ENCODE peak calls at places on chromosomes 2 and 18, in six cellular contexts. E is globus pallidus; C is NCI-H1092; V is Right ventricle myocardium superior; R is activated CD8-positive, alpha-beta memory T cell treated with anti-CD3 and anti-CD28 coated beads, Interleukin-2, amount 50 U/mL, for 4 hours; X is RCC 7860. N is an unnamed sample.

GRCh38 chr2:1789610-1790009 is 45.3 kb upstream of the PXDN start:
- DNase-seq in R (no peak), V (no peak), C (no peak), X (no peak), E (no peak), N (no peak)

GRCh38 chr2:46326231-46326980 is 29.2 kb downstream of the EPAS1 start:
- DNase-seq in R (no peak), E (no peak), X (no peak), C (no peak), V (no peak), N (no peak)

GRCh38 chr2:126752876-126753275 is 96.9 kb downstream of the GYPC start:
- DNase-seq in C (no peak), V (no peak), R (no peak), E (no peak), X (no peak), N (no peak)

GRCh38 chr2:18719978-18720775 is 130.8 kb upstream of the NT5C1B start:
- DNase-seq in V (no peak), C (no peak), R (no peak), E (no peak), X (peak; percentile 38), N (no peak)

GRCh38 chr2:44291281-44292248 is 16.3 kb downstream of the SLC3A1 start:
- DNase-seq in X (peak; percentile 99), R (no peak), C (peak; percentile 39), V (no peak), E (peak; percentile 88), N (peak; percentile 45)

GRCh38 chr2:150491943-150492342 is 4.5 kb upstream of the RND3 start:
- DNase-seq in V (no peak), R (no peak), C (no peak), X (no peak), E (no peak), N (no peak)

GRCh38 chr2:204984421-204984925 is 439.2 kb downstream of the PARD3B start:
- DNase-seq in C (no peak), E (no peak), R (no peak), X (no peak), V (no peak), N (no peak)

GRCh38 chr2:17813742-17814458 is 2.4 kb upstream of the MSGN1 start:
- DNase-seq in X (no peak), R (no peak), C (no peak), V (peak; percentile 59), E (no peak), N (no peak)

GRCh38 chr18:49613141-49613641 is 51.3 kb downstream of the LIPG start:
- DNase-seq in V (no peak), E (peak; percentile 29), C (no peak), X (peak; percentile 76), R (no peak), N (no peak)

GRCh38 chr2:121902616-121903015 is 147.2 kb downstream of the TSN start:
- DNase-seq in X (no peak), C (no peak), E (no peak), R (no peak), V (no peak), N (no peak)

GRCh38 chr2:188495990-188496431 is 204.3 kb downstream of the GULP1 start:
- DNase-seq in R (no peak), E (no peak), C (no peak), V (no peak), X (no peak), N (no peak)

GRCh38 chr18:78352905-78353304 is 626.7 kb upstream of the SALL3 start:
- DNase-seq in E (no peak), R (no peak), C (no peak), X (no peak), V (no peak), N (no peak)

GRCh38 chr2:18345848-18346247 is 214.6 kb downstream of the RDH14 start:
- DNase-seq in E (no peak), C (peak; percentile 34), R (no peak), X (peak; percentile 64), V (no peak), N (peak; percentile 9)

GRCh38 chr18:56148373-56148772 is 490.0 kb downstream of the TXNL1 start:
- DNase-seq in V (no peak), X (peak; percentile 81), E (no peak), C (no peak), R (no peak), N (no peak)

GRCh38 chr2:178246696-178247095 is 52.4 kb downstream of the OSBPL6 start:
- DNase-seq in R (no peak), E (no peak), X (no peak), C (no peak), V (no peak), N (no peak)

GRCh38 chr2:233691443-233692433 is 952 bp upstream of the UGT1A6 start:
- DNase-seq in V (no peak), E (no peak), C (no peak), X (peak; percentile 74), R (no peak), N (no peak)

GRCh38 chr2:33645861-33646260 is 46.8 kb upstream of the FAM98A start:
- DNase-seq in R (no peak), E (no peak), X (no peak), V (no peak), C (no peak), N (no peak)

GRCh38 chr2:121059651-121060649 is 225.1 kb downstream of the TFCP2L1 start:
- DNase-seq in V (no peak), X (no peak), C (no peak), E (no peak), R (no peak), N (no peak)

GRCh38 chr2:170815311-170815710 is 1.4 kb upstream of the GAD1 start:
- DNase-seq in X (no peak), V (no peak), E (no peak), C (no peak), R (no peak), N (no peak)

GRCh38 chr2:32678825-32679224 is 51.0 kb downstream of the TTC27 start:
- DNase-seq in E (no peak), C (no peak), R (no peak), V (no peak), X (no peak), N (no peak)

GRCh38 chr18:55319517-55319905 is 268.5 kb downstream of the TCF4 start:
- DNase-seq in C (no peak), V (no peak), X (no peak), R (no peak), E (no peak), N (peak; percentile 31)